ENCODE peak calls at places on chromosomes 2 and 18, in six cellular contexts. V is GM04503; M is NCI-H1092; S is mesendoderm; G is HuH-7.5; P is activated T-helper 9 cell treated with anti-CD3 and anti-CD28 coated beads, Interleukin-2, amount 50 U/mL, for 16 hours. N is an unnamed sample.

GRCh38 chr2:75560022-75560767 is 544 bp downstream of the EVA1A start:
- DNase-seq in G (peak), V (no peak), P (no peak), M (no peak), S (peak), N (no peak)

GRCh38 chr2:191215666-191216065 is 29.5 kb upstream of the MYO1B start:
- DNase-seq in S (no peak), M (no peak), P (no peak), V (no peak), G (no peak), N (no peak)

GRCh38 chr18:66971951-66972350 is 368.1 kb upstream of the CDH19 start:
- DNase-seq in V (no peak), P (no peak), G (no peak), S (no peak), M (no peak), N (no peak)

GRCh38 chr18:9017170-9017899 is 85.2 kb upstream of the NDUFV2 start:
- DNase-seq in G (no peak), S (peak), V (peak), P (peak), M (no peak), N (peak)

GRCh38 chr2:55048925-55049793 is 1.1 kb downstream of the RTN4 start:
- DNase-seq in G (peak), M (peak), P (peak), V (peak), S (peak), N (peak)

GRCh38 chr2:69437751-69438154 is 518 bp upstream of the NFU1 start:
- DNase-seq in G (peak), P (no peak), V (no peak), S (no peak), M (peak), N (no peak)

GRCh38 chr18:80247403-80247916 is at the start of gene PARD6G:
- DNase-seq in V (no peak), S (peak), G (peak), P (peak), M (peak), N (peak)

GRCh38 chr2:177579486-177580036 is 187.0 kb downstream of the AGPS start:
- DNase-seq in S (no peak), V (no peak), M (no peak), G (peak), P (no peak), N (peak)

GRCh38 chr2:21657475-21657874 is 533.7 kb downstream of the TDRD15 start:
- DNase-seq in P (no peak), G (no peak), V (no peak), M (no peak), S (no peak), N (no peak)

GRCh38 chr18:70659026-70659726 is 370.3 kb downstream of the SOCS6 start:
- DNase-seq in G (no peak), V (no peak), M (no peak), S (no peak), P (no peak), N (no peak)

GRCh38 chr2:184945824-184946223 is 347.5 kb downstream of the ZNF804A start:
- DNase-seq in V (no peak), G (no peak), P (no peak), M (no peak), S (no peak), N (no peak)

GRCh38 chr2:74736589-74736988 is 82.5 kb downstream of the SEMA4F start:
- DNase-seq in M (no peak), V (no peak), P (no peak), G (no peak), S (no peak), N (no peak)

GRCh38 chr2:213145723-213146242 is 5.6 kb downstream of the IKZF2 start:
- DNase-seq in S (no peak), V (no peak), M (no peak), P (no peak), G (no peak), N (no peak)